ENCODE peak calls at places on chromosomes 5 and 9, in eight cellular contexts. One of them, this sample, is unnamed.
A peak's percentile ranks its signal among the peaks of the same experiment; 100 is the strongest.

GRCh38 chr9:125988479-125989050 is 241.4 kb downstream of the PBX3 start:
- DNase-seq in heart left ventricle: no peak
- DNase-seq in T-cell: no peak
- DNase-seq in posterior cingulate gyrus: no peak
- DNase-seq in lower leg skin: no peak
- DNase-seq in activated CD4-positive, CD25-positive, alpha-beta regulatory T cell: no peak
- DNase-seq in PC-9: no peak
- DNase-seq in NCI-H1436: no peak
- DNase-seq in this sample: no peak

GRCh38 chr5:151093476-151093889 is 12.6 kb upstream of the TNIP1 start:
- DNase-seq in heart left ventricle: no peak
- DNase-seq in T-cell: no peak
- DNase-seq in posterior cingulate gyrus: no peak
- DNase-seq in lower leg skin: peak; percentile 75
- DNase-seq in activated CD4-positive, CD25-positive, alpha-beta regulatory T cell: no peak
- DNase-seq in PC-9: peak; percentile 98
- DNase-seq in NCI-H1436: no peak
- DNase-seq in this sample: peak; percentile 83

GRCh38 chr5:150660108-150660831 is 781 bp upstream of the MYOZ3 start:
- DNase-seq in heart left ventricle: no peak
- DNase-seq in T-cell: no peak
- DNase-seq in posterior cingulate gyrus: no peak
- DNase-seq in lower leg skin: no peak
- DNase-seq in activated CD4-positive, CD25-positive, alpha-beta regulatory T cell: no peak
- DNase-seq in PC-9: no peak
- DNase-seq in NCI-H1436: no peak
- DNase-seq in this sample: peak; percentile 31

GRCh38 chr5:42467981-42468524 is 44.8 kb downstream of the GHR start:
- DNase-seq in heart left ventricle: no peak
- DNase-seq in T-cell: no peak
- DNase-seq in posterior cingulate gyrus: no peak
- DNase-seq in lower leg skin: no peak
- DNase-seq in activated CD4-positive, CD25-positive, alpha-beta regulatory T cell: no peak
- DNase-seq in PC-9: no peak
- DNase-seq in NCI-H1436: no peak
- DNase-seq in this sample: no peak

GRCh38 chr5:135823799-135824366 is 10.6 kb upstream of the SLC25A48 start:
- DNase-seq in heart left ventricle: no peak
- DNase-seq in T-cell: no peak
- DNase-seq in posterior cingulate gyrus: no peak
- DNase-seq in lower leg skin: no peak
- DNase-seq in activated CD4-positive, CD25-positive, alpha-beta regulatory T cell: no peak
- DNase-seq in PC-9: no peak
- DNase-seq in NCI-H1436: no peak
- DNase-seq in this sample: no peak

GRCh38 chr5:422323-423232 is 20.4 kb upstream of the EXOC3 start:
- DNase-seq in heart left ventricle: no peak
- DNase-seq in T-cell: no peak
- DNase-seq in posterior cingulate gyrus: no peak
- DNase-seq in lower leg skin: no peak
- DNase-seq in activated CD4-positive, CD25-positive, alpha-beta regulatory T cell: no peak
- DNase-seq in PC-9: no peak
- DNase-seq in NCI-H1436: no peak
- DNase-seq in this sample: no peak

GRCh38 chr5:177425196-177425800 is 1.2 kb upstream of the GRK6 start:
- DNase-seq in heart left ventricle: peak; percentile 53
- DNase-seq in T-cell: no peak
- DNase-seq in posterior cingulate gyrus: no peak
- DNase-seq in lower leg skin: no peak
- DNase-seq in activated CD4-positive, CD25-positive, alpha-beta regulatory T cell: no peak
- DNase-seq in PC-9: no peak
- DNase-seq in NCI-H1436: no peak
- DNase-seq in this sample: no peak

GRCh38 chr5:2805080-2805479 is 53.6 kb upstream of the IRX2 start:
- DNase-seq in heart left ventricle: no peak
- DNase-seq in T-cell: no peak
- DNase-seq in posterior cingulate gyrus: no peak
- DNase-seq in lower leg skin: no peak
- DNase-seq in activated CD4-positive, CD25-positive, alpha-beta regulatory T cell: no peak
- DNase-seq in PC-9: no peak
- DNase-seq in NCI-H1436: no peak
- DNase-seq in this sample: no peak

GRCh38 chr5:153352685-153353219 is 137.7 kb upstream of the GRIA1 start:
- DNase-seq in heart left ventricle: no peak
- DNase-seq in T-cell: no peak
- DNase-seq in posterior cingulate gyrus: peak; percentile 6
- DNase-seq in lower leg skin: no peak
- DNase-seq in activated CD4-positive, CD25-positive, alpha-beta regulatory T cell: no peak
- DNase-seq in PC-9: no peak
- DNase-seq in NCI-H1436: no peak
- DNase-seq in this sample: peak; percentile 33

GRCh38 chr5:153960269-153961215 is 78.2 kb downstream of the FAM114A2 start:
- DNase-seq in heart left ventricle: no peak
- DNase-seq in T-cell: peak; percentile 16
- DNase-seq in posterior cingulate gyrus: peak; percentile 29
- DNase-seq in lower leg skin: no peak
- DNase-seq in activated CD4-positive, CD25-positive, alpha-beta regulatory T cell: no peak
- DNase-seq in PC-9: no peak
- DNase-seq in NCI-H1436: no peak
- DNase-seq in this sample: no peak

GRCh38 chr5:115351356-115352195 is 55.1 kb upstream of the CCDC112 start:
- DNase-seq in heart left ventricle: no peak
- DNase-seq in T-cell: no peak
- DNase-seq in posterior cingulate gyrus: no peak
- DNase-seq in lower leg skin: no peak
- DNase-seq in activated CD4-positive, CD25-positive, alpha-beta regulatory T cell: no peak
- DNase-seq in PC-9: peak; percentile 46
- DNase-seq in NCI-H1436: no peak
- DNase-seq in this sample: peak; percentile 57

This sample was measured in astrocyte of the hippocampus.